ENCODE peak calls at places on chromosomes 12 and 14, in eight cellular contexts. P is GM23338; Z is CD8-positive, alpha-beta memory T cell; E is prostate gland; I is neuronal stem cell; Q is sigmoid colon; H is gastrocnemius medialis; D is PC-3. T is an unnamed sample.

GRCh38 chr12:124422142-124422569 is 127.3 kb downstream of the RFLNA start:
- DNase-seq in I (no peak), Q (no peak), P (no peak), E (peak; percentile 85), D (peak; percentile 78), Z (no peak), H (no peak), T (peak; percentile 88)

GRCh38 chr12:42332301-42332894 is 6.4 kb downstream of the PPHLN1 start:
- DNase-seq in Z (no peak), H (no peak), P (peak; percentile 40), D (peak; percentile 67), Q (no peak), I (no peak), E (peak; percentile 30), T (no peak)

GRCh38 chr12:107560194-107560905 is 125.2 kb upstream of the PWP1 start:
- DNase-seq in P (peak; percentile 70), Q (no peak), D (no peak), Z (no peak), I (peak; percentile 4), H (no peak), E (no peak), T (peak; percentile 67)

GRCh38 chr14:96393292-96393691 is 1.4 kb downstream of the AK7 start:
- DNase-seq in D (no peak), I (no peak), H (no peak), Q (no peak), E (no peak), P (no peak), Z (no peak), T (no peak)

GRCh38 chr12:77339610-77340009 is 274.2 kb upstream of the E2F7 start:
- DNase-seq in Z (no peak), E (no peak), I (no peak), Q (no peak), P (no peak), D (peak; percentile 69), H (no peak), T (no peak)

GRCh38 chr12:29191267-29191889 is 42.3 kb downstream of the FAR2 start:
- DNase-seq in E (no peak), I (no peak), H (no peak), Q (no peak), P (no peak), D (no peak), Z (no peak), T (no peak)

GRCh38 chr12:62643470-62643869 is 176.8 kb downstream of the MON2 start:
- DNase-seq in E (no peak), I (no peak), Z (no peak), P (no peak), H (no peak), D (no peak), Q (no peak), T (no peak)

GRCh38 chr14:102335163-102335562 is 15.6 kb downstream of the ZNF839 start:
- DNase-seq in D (no peak), Z (no peak), I (no peak), E (no peak), Q (no peak), P (no peak), H (no peak), T (no peak)

GRCh38 chr12:2051700-2052625 is 824 bp upstream of the CACNA1C start:
- DNase-seq in H (no peak), D (no peak), I (no peak), E (no peak), Z (no peak), Q (no peak), P (peak; percentile 60), T (no peak)

GRCh38 chr12:46562625-46563228 is 190.2 kb upstream of the SLC38A2 start:
- DNase-seq in H (no peak), E (peak; percentile 34), Z (no peak), Q (no peak), P (no peak), D (peak; percentile 95), I (no peak), T (no peak)

GRCh38 chr14:96746101-96746500 is 51.1 kb upstream of the VRK1 start:
- DNase-seq in P (no peak), Q (peak; percentile 10), D (no peak), E (no peak), I (no peak), Z (no peak), H (no peak), T (no peak)

GRCh38 chr14:105249175-105250007 is 1.1 kb downstream of the BTBD6 start:
- DNase-seq in Q (no peak), Z (no peak), D (peak; percentile 35), I (peak; percentile 9), H (no peak), P (peak; percentile 52), E (no peak), T (peak; percentile 85)

GRCh38 chr12:113422030-113422900 is at the start of gene SDSL:
- DNase-seq in Q (peak; percentile 80), P (peak; percentile 59), D (peak; percentile 96), H (peak; percentile 26), E (peak; percentile 49), Z (no peak), I (peak; percentile 21), T (peak; percentile 65)

GRCh38 chr12:113425960-113426453 is 3.8 kb downstream of the SDSL start:
- DNase-seq in H (no peak), Z (no peak), E (no peak), P (peak; percentile 72), Q (no peak), I (no peak), D (no peak), T (peak; percentile 62)

GRCh38 chr12:113427882-113428281 is 5.7 kb downstream of the SDSL start:
- DNase-seq in I (no peak), D (no peak), H (no peak), Z (no peak), Q (no peak), P (no peak), E (no peak), T (no peak)

GRCh38 chr12:113422929-113423669 is 919 bp downstream of the SDSL start:
- DNase-seq in I (no peak), E (no peak), D (peak; percentile 26), H (no peak), Q (no peak), Z (no peak), P (no peak), T (no peak)

DNA sequence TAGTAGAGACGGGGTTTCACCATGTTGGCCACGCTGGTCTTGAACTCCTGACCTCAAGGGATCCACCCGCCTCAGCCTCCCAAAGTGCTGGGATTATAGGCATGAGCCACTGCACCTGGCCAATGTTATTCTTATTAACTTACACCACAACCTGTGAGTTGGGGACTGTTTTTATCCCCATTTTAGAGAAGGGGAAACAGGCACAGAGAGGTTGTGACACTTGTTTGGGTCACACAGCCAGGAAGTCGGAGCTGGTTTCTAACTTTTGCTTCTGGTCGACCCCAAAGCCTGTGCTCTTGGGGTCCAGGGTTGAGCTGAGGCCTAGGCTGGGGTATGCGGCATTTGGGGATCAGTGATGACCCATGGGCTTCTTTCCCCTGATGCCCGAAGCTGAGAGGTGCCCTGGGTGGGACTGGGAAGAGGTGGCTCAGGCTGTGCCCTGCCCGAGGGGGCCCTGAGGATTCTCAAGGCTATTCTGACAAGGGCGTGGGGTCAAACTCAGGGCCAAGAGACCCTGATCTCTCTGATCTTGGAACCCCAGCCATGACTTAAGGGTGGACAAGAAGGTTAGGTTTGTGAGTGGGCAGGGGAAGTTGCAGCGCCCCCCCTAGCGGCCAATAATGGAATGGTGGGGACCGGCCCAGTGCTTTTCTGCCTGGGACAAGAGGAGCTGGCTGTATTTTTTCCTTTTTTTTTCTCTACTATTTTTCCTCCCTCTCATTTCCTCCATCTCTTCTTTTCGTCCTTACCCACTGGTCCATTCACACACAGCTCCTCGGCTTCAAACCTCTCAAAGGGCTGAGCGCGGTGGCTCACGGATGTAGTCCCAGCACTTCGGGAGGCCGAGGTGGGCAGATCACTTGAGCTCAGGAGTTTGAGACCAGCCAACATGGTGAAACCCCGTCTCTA is 3.0 kb downstream of the SDSL start:
- DNase-seq in D (peak; percentile 59), H (no peak), Z (peak; percentile 17), P (peak; percentile 71), E (no peak), Q (no peak), I (peak; percentile 52), T (peak; percentile 76)
- H3K4me3 ChIP-seq in D (no peak overlapping the region), H (no peak overlapping the region), Z (no peak overlapping the region), P (peak overlapping the region; percentile 40), E (no peak overlapping the region), Q (no peak overlapping the region), I (no peak overlapping the region), T (peak overlapping the region; percentile 14)

GRCh38 chr12:96359328-96359727 is 40.9 kb downstream of the CDK17 start:
- DNase-seq in I (no peak), Q (no peak), H (no peak), E (no peak), P (no peak), D (peak; percentile 26), Z (no peak), T (no peak)
- H3K27me3 ChIP-seq in I (no peaks in the 10 kb centered on the region), Q (no peaks in the 10 kb centered on the region), H (no peaks in the 10 kb centered on the region), E (no peaks in the 10 kb centered on the region), P (no peaks in the 10 kb centered on the region), D (no peaks in the 10 kb centered on the region), Z (no peaks in the 10 kb centered on the region), T (no peaks in the 10 kb centered on the region)

GRCh38 chr12:873954-874353 is 75.5 kb downstream of the RAD52 start:
- DNase-seq in I (no peak), P (no peak), H (no peak), D (no peak), E (no peak), Z (no peak), Q (no peak), T (no peak)

GRCh38 chr12:884746-885414 is 64.6 kb downstream of the RAD52 start:
- DNase-seq in Q (no peak), D (no peak), P (no peak), Z (no peak), H (no peak), E (no peak), I (no peak), T (no peak)

GRCh38 chr12:880656-881055 is 68.8 kb downstream of the RAD52 start:
- DNase-seq in P (no peak), H (no peak), Q (no peak), D (no peak), E (no peak), I (no peak), Z (no peak), T (no peak)

GRCh38 chr12:879641-880040 is 69.9 kb downstream of the RAD52 start:
- DNase-seq in Z (no peak), P (no peak), I (no peak), Q (no peak), H (no peak), D (no peak), E (no peak), T (no peak)
- H3K36me3 ChIP-seq in Z (peaks cover 55% of the 10 kb centered on the region), P (peaks cover 35% of the 10 kb centered on the region), I (peaks cover 23% of the 10 kb centered on the region), Q (peaks cover 83% of the 10 kb centered on the region), H (peaks cover 6% of the 10 kb centered on the region), D (peaks cover 35% of the 10 kb centered on the region), E (peaks cover 7% of the 10 kb centered on the region), T (peaks cover 28% of the 10 kb centered on the region)

GRCh38 chr12:65605019-65605418 is 219.3 kb upstream of the HMGA2 start:
- DNase-seq in I (no peak), H (no peak), D (no peak), E (no peak), Q (no peak), Z (no peak), P (no peak), T (no peak)

GRCh38 chr12:65602579-65603295 is 221.5 kb upstream of the HMGA2 start:
- DNase-seq in H (peak; percentile 44), D (peak; percentile 93), E (peak; percentile 41), I (peak; percentile 51), P (peak; percentile 89), Q (peak; percentile 76), Z (no peak), T (peak; percentile 40)

GRCh38 chr12:65603428-65604351 is 220.6 kb upstream of the HMGA2 start:
- DNase-seq in P (peak; percentile 50), Z (no peak), E (peak; percentile 45), D (peak; percentile 92), H (no peak), Q (peak; percentile 62), I (no peak), T (no peak)

GRCh38 chr12:65598688-65599087 is 225.6 kb upstream of the HMGA2 start:
- DNase-seq in D (no peak), Q (no peak), H (no peak), P (peak; percentile 51), I (no peak), Z (no peak), E (no peak), T (no peak)

GRCh38 chr12:65602191-65602578 is 222.1 kb upstream of the HMGA2 start:
- DNase-seq in H (no peak), Z (no peak), E (no peak), D (no peak), P (no peak), Q (no peak), I (no peak), T (no peak)
- H3K4me3 ChIP-seq in H (no peak overlapping the region), Z (no peak overlapping the region), E (no peak overlapping the region), D (peak overlapping the region; percentile 59), P (no peak overlapping the region), Q (no peak overlapping the region), I (no peak overlapping the region), T (no peak overlapping the region)